ENCODE peak calls at places on chromosomes 5 and 9, in eight cellular contexts. G is uterus, Z is prostate gland, F is HCT116, Q is Peyer's patch, O is IMR-90, U is GM12878, A is tibial nerve. E is an unnamed sample.

GRCh38 chr9:87305123-87305522 is 192.5 kb upstream of the DAPK1 start:
- DNase-seq in G (no peak), A (no peak), F (no peak), U (no peak), Q (no peak), Z (no peak), O (no peak), E (no peak)

GRCh38 chr5:170151105-170151831 is 45.6 kb downstream of the FOXI1 start:
- DNase-seq in G (no peak), Z (peak; percentile 78), F (peak; percentile 57), O (peak; percentile 44), A (no peak), U (no peak), Q (no peak), E (no peak)

GRCh38 chr9:18692240-18692639 is 218.3 kb downstream of the ADAMTSL1 start:
- DNase-seq in U (no peak), Q (no peak), A (no peak), G (no peak), F (no peak), O (no peak), Z (no peak), E (no peak)

GRCh38 chr9:20552874-20553624 is 69.2 kb downstream of the MLLT3 start:
- DNase-seq in Q (no peak), Z (no peak), U (peak; percentile 38), G (no peak), F (no peak), O (peak; percentile 25), A (no peak), E (no peak)

GRCh38 chr5:132210944-132211343 is 16.7 kb downstream of the P4HA2 start:
- DNase-seq in O (no peak), G (no peak), Z (no peak), F (no peak), Q (no peak), U (no peak), A (no peak), E (no peak)

GRCh38 chr5:130471-131175 is 38.7 kb downstream of the PLEKHG4B start:
- DNase-seq in F (no peak), G (no peak), O (peak; percentile 72), U (no peak), Q (no peak), Z (no peak), A (no peak), E (no peak)

GRCh38 chr9:112180387-112180881 is 5.3 kb upstream of the SUSD1 start:
- DNase-seq in O (no peak), Q (no peak), G (no peak), U (no peak), Z (no peak), F (no peak), A (no peak), E (no peak)

GRCh38 chr5:44441460-44441859 is 52.2 kb upstream of the FGF10 start:
- DNase-seq in U (no peak), O (no peak), A (no peak), Z (no peak), Q (no peak), G (no peak), F (no peak), E (no peak)

GRCh38 chr5:116970318-116970717 is 395.7 kb upstream of the SEMA6A start:
- DNase-seq in Z (no peak), O (no peak), Q (no peak), F (no peak), U (no peak), A (no peak), G (no peak), E (no peak)

GRCh38 chr5:179284751-179285191 is 60.5 kb downstream of the ADAMTS2 start:
- DNase-seq in Q (no peak), Z (no peak), G (no peak), F (no peak), O (peak; percentile 40), A (no peak), U (no peak), E (no peak)

GRCh38 chr5:7886849-7887460 is 18.0 kb downstream of the MTRR start:
- DNase-seq in O (peak; percentile 72), Q (no peak), U (no peak), F (peak; percentile 19), G (no peak), A (no peak), Z (no peak), E (no peak)
- H3K36me3 ChIP-seq in O (peaks cover 24% of the 10 kb centered on the region), Q (no peaks in the 10 kb centered on the region), U (peaks cover 16% of the 10 kb centered on the region), F (peaks cover 41% of the 10 kb centered on the region), G (no peaks in the 10 kb centered on the region), A (no peaks in the 10 kb centered on the region), Z (no peaks in the 10 kb centered on the region), E (no peaks in the 10 kb centered on the region)

DNA sequence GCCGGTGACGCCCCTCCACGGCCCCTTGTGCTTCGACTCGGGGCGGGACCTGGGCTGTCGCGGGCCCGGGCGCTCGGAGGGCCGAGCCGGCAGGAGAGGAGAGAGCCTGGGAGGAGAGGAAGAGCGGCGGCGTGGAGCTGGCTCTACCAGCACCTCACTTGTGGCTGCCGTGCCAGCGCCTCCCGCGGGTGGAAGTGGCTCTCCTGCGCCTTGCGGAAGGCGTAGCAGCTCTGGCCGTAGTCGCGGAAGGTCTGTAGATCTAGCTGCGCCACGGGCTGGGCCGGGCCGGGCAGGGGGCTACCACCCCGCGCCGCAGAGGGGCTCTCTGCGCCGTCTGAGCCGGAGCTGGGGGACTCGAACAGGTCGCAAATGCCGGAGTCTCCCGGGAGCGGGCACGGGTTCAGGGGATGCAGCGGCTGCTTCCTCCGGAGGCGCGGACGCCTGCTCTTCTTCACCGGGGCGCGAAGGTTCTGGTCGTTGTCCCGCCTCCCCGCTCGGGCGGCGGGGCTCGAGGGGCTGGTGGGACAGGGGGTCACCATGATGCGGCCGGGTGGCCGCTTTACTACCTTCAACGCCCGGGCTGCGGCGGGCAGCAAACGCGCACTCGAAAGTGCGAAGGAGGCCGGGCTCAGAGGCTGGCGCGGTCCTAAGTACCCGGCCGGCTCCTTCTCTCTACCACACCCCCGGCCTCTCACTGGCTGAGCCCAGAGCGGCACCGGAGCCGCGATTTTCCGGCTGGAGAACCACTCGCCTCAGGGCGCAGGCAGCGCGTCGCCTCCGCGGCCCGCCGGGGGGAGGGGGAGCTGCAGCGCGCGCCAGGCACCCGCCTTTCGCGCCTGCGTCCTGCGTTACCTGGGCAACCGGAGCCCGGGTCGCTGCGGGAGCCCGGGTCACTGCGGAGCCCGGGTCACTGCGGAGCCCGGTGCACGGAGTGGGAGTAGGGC is at the start of gene CCNO:
- DNase-seq in O (peak; percentile 66), Z (peak; percentile 76), Q (peak; percentile 75), G (peak; percentile 37), U (no peak), A (peak; percentile 35), F (peak; percentile 70), E (peak; percentile 80)
- TF ChIP-seq POLR2A in O (no peak), Z (peak; percentile 44), Q (peak; percentile 23), G (no peak), U (no peak), A (no peak), F (peak; percentile 17), E (no peak)

GRCh38 chr9:1008256-1008655 is 31.8 kb downstream of the DMRT3 start:
- DNase-seq in F (no peak), O (peak; percentile 5), G (no peak), A (no peak), Z (no peak), U (no peak), Q (no peak), E (no peak)

GRCh38 chr9:1001838-1002237 is 25.4 kb downstream of the DMRT3 start:
- DNase-seq in Q (no peak), Z (no peak), F (no peak), O (no peak), G (no peak), U (no peak), A (no peak), E (no peak)

GRCh38 chr9:1007312-1007711 is 30.9 kb downstream of the DMRT3 start:
- DNase-seq in U (no peak), O (no peak), Z (no peak), F (no peak), G (no peak), Q (no peak), A (no peak), E (no peak)

GRCh38 chr9:1002678-1003077 is 26.2 kb downstream of the DMRT3 start:
- DNase-seq in Q (no peak), U (no peak), F (no peak), A (no peak), O (no peak), Z (no peak), G (no peak), E (no peak)

DNA sequence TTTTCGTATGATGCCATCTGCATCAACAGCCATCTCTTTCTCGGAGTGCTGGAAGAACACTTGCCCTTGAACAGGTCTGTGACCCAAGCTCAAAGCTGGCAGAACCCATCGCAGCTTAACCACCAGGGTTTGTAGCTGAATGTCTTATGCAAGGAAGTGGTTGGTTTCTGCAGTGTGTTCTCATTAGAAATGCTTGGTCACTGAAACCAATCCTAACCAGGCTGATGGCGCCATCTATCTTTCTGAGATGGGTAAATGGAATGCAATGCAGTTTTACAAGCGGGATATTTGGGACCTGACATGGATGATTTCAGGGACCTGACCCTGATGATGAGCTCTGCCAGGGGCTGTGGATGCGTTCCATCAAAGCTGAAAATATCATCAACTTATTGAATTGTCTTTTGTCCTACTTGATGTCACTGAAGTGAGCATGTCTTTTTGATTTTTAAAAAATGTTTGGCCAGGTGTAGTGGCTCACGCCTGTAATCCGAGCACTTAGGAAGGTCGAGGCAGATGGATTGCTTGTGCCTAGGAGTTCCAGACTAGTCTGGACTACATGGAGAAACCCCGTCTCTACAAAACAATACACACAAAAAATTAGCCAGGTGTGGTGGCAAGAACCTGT is 28.7 kb downstream of the DMRT3 start:
- DNase-seq in O (peak; percentile 47), U (peak; percentile 53), Z (no peak), Q (no peak), F (peak; percentile 24), G (no peak), A (peak; percentile 25), E (no peak)
- H3K36me3 ChIP-seq in O (no peaks in the 10 kb centered on the region), U (no peaks in the 10 kb centered on the region), Z (no peaks in the 10 kb centered on the region), Q (no peaks in the 10 kb centered on the region), F (no peaks in the 10 kb centered on the region), G (no peaks in the 10 kb centered on the region), A (no peaks in the 10 kb centered on the region), E (no peaks in the 10 kb centered on the region)

GRCh38 chr9:72038890-72039410 is 21.5 kb downstream of the C9orf57 start:
- DNase-seq in Q (peak; percentile 84), U (peak; percentile 45), F (peak; percentile 83), Z (peak; percentile 65), O (peak; percentile 69), A (peak; percentile 83), G (peak; percentile 68), E (peak; percentile 85)

GRCh38 chr9:72038408-72038807 is 22.0 kb downstream of the C9orf57 start:
- DNase-seq in Z (no peak), A (no peak), G (no peak), U (no peak), O (no peak), Q (no peak), F (no peak), E (no peak)

GRCh38 chr9:72039532-72039931 is 20.9 kb downstream of the C9orf57 start:
- DNase-seq in U (peak; percentile 2), O (no peak), G (no peak), Q (no peak), Z (no peak), F (no peak), A (no peak), E (no peak)

GRCh38 chr9:72041369-72041768 is 19.0 kb downstream of the C9orf57 start:
- DNase-seq in Q (no peak), G (no peak), A (no peak), Z (no peak), O (no peak), F (no peak), U (no peak), E (no peak)

DNA sequence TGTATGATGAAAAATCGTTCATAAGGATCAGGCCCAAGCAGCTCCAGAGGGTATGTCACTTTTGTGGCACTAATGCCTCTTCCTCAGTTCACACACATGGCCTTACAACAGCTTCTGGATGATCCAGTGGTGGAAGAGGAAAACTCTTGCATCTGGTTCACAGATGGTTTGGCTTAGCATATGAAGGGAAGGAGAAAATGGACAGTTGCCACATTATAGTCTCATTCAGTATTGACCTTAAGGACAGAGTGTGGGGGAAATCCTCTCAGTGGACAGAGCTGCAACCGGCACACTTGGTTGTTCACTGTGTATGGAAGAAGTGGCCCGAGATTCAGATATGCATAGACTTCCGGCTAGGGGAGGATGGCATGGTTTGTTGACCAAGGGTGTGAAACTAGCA is 22.8 kb downstream of the C9orf57 start:
- DNase-seq in U (no peak), G (no peak), A (no peak), O (no peak), Q (no peak), Z (no peak), F (no peak), E (no peak)
- TF ChIP-seq POLR2A in U (no peak), G (no peak), A (no peak), O (no peak), Q (no peak), Z (no peak), F (no peak), E (no peak)